ENCODE peak calls at places on chromosome 9, in eight cellular contexts. W is NCI-H1930; M is NCI-H2081; F is stimulated activated naive CD8-positive, alpha-beta T cell treated with anti-CD3 and anti-CD28 coated beads, Interleukin-15, Interleukin-2, amounts not matched to agents 100 U/mL and 50 U/mL, for 24 hours; T is coronary artery; L is activated naive CD4-positive, alpha-beta T cell; I is stimulated activated CD4-positive, alpha-beta T cell treated with anti-CD3 and anti-CD28 coated beads, Interleukin-2, amount 100 ng/mL, for 24 hours; X is activated T-cell treated with anti-CD3 and anti-CD28 coated beads, Interleukin-2, amount 50 U/mL, for 72 hours. G is an unnamed sample.

GRCh38 chr9:19430201-19430760 is 21.5 kb downstream of the ACER2 start:
- DNase-seq in W (no peak), M (no peak), F (no peak), T (no peak), L (no peak), I (no peak), X (no peak), G (no peak)

GRCh38 chr9:109624143-109624542 is 126.0 kb upstream of the PTPN3 start:
- DNase-seq in W (no peak), M (no peak), F (no peak), T (no peak), L (no peak), I (no peak), X (no peak), G (no peak)

GRCh38 chr9:73180373-73180772 is 28.7 kb downstream of the ANXA1 start:
- DNase-seq in W (no peak), M (no peak), F (no peak), T (no peak), L (no peak), I (no peak), X (no peak), G (no peak)

GRCh38 chr9:136832581-136832980 is 9.7 kb upstream of the AJM1 start:
- DNase-seq in W (no peak), M (no peak), F (no peak), T (no peak), L (no peak), I (no peak), X (no peak), G (no peak)

GRCh38 chr9:16794871-16795639 is 75.4 kb downstream of the BNC2 start:
- DNase-seq in W (no peak), M (no peak), F (no peak), T (peak; percentile 75), L (no peak), I (no peak), X (no peak), G (no peak)

GRCh38 chr9:128103589-128103962 is 24.0 kb downstream of the PTGES2 start:
- DNase-seq in W (no peak), M (peak; percentile 41), F (peak; percentile 50), T (no peak), L (no peak), I (no peak), X (peak; percentile 52), G (no peak)

GRCh38 chr9:115237383-115238087 is 119.6 kb upstream of the TNC start:
- DNase-seq in W (no peak), M (no peak), F (no peak), T (no peak), L (no peak), I (no peak), X (no peak), G (no peak)

GRCh38 chr9:129604056-129604765 is 16.7 kb downstream of the C9orf50 start:
- DNase-seq in W (no peak), M (no peak), F (no peak), T (no peak), L (no peak), I (no peak), X (no peak), G (no peak)

GRCh38 chr9:130793589-130793988 is 41.5 kb upstream of the ABL1 start:
- DNase-seq in W (no peak), M (no peak), F (no peak), T (no peak), L (no peak), I (no peak), X (no peak), G (no peak)

GRCh38 chr9:135169709-135170226 is 82.3 kb downstream of the OLFM1 start:
- DNase-seq in W (no peak), M (no peak), F (no peak), T (no peak), L (no peak), I (no peak), X (no peak), G (no peak)

GRCh38 chr9:121556580-121556979 is 56.9 kb upstream of the GGTA1 start:
- DNase-seq in W (no peak), M (no peak), F (no peak), T (peak; percentile 83), L (no peak), I (no peak), X (no peak), G (no peak)

GRCh38 chr9:137912671-137913070 is 35.1 kb downstream of the CACNA1B start:
- DNase-seq in W (no peak), M (no peak), F (no peak), T (peak; percentile 33), L (no peak), I (no peak), X (no peak), G (no peak)

GRCh38 chr9:76603448-76603895 is 144.5 kb downstream of the GCNT1 start:
- DNase-seq in W (no peak), M (peak; percentile 22), F (no peak), T (no peak), L (no peak), I (no peak), X (peak; percentile 30), G (no peak)

GRCh38 chr9:26955222-26955903 is 849 bp upstream of the IFT74 start:
- DNase-seq in W (no peak), M (no peak), F (no peak), T (no peak), L (no peak), I (no peak), X (no peak), G (no peak)

GRCh38 chr9:8095531-8096223 is 296.1 kb upstream of the DMAC1 start:
- DNase-seq in W (peak; percentile 87), M (peak; percentile 92), F (no peak), T (no peak), L (no peak), I (no peak), X (no peak), G (no peak)

GRCh38 chr9:116653580-116654355 is 33.3 kb upstream of the TRIM32 start:
- DNase-seq in W (no peak), M (no peak), F (no peak), T (no peak), L (no peak), I (no peak), X (no peak), G (no peak)

GRCh38 chr9:108546223-108546622 is 309.6 kb downstream of the ACTL7B start:
- DNase-seq in W (no peak), M (no peak), F (no peak), T (no peak), L (no peak), I (no peak), X (no peak), G (no peak)

GRCh38 chr9:12771891-12772290 is 2.9 kb upstream of the LURAP1L start:
- DNase-seq in W (no peak), M (no peak), F (no peak), T (no peak), L (no peak), I (no peak), X (no peak), G (no peak)

GRCh38 chr9:97698865-97699264 is 1.7 kb upstream of the XPA start:
- DNase-seq in W (no peak), M (no peak), F (no peak), T (no peak), L (no peak), I (no peak), X (no peak), G (no peak)

GRCh38 chr9:107484117-107484723 is 5.3 kb downstream of the KLF4 start:
- DNase-seq in W (peak; percentile 36), M (peak; percentile 43), F (no peak), T (no peak), L (no peak), I (no peak), X (no peak), G (no peak)

GRCh38 chr9:8826281-8826680 is 1026.7 kb upstream of the DMAC1 start:
- DNase-seq in W (no peak), M (no peak), F (no peak), T (no peak), L (no peak), I (no peak), X (no peak), G (no peak)

GRCh38 chr9:70021026-70021571 is 22.5 kb upstream of the MAMDC2 start:
- DNase-seq in W (no peak), M (no peak), F (no peak), T (no peak), L (no peak), I (no peak), X (no peak), G (no peak)

G was measured in omental fat pad.